ENCODE peak calls at places on chromosomes 4 and X, in eight cellular contexts. One of them, this sample, is unnamed.

GRCh38 chrX:53239474-53239873 is 14.5 kb upstream of the KDM5C start:
- DNase-seq in GM23338: peak; percentile 20
- DNase-seq in HCT116: no peak
- DNase-seq in MM.1S: peak; percentile 11
- DNase-seq in OCI-LY7: peak; percentile 26
- DNase-seq in GM23248: no peak
- DNase-seq in PC-3: peak; percentile 29
- DNase-seq in Karpas-422: peak; percentile 76
- DNase-seq in this sample: no peak

GRCh38 chrX:71432733-71433132 is 66.6 kb downstream of the TAF1 start:
- DNase-seq in GM23338: no peak
- DNase-seq in HCT116: no peak
- DNase-seq in MM.1S: no peak
- DNase-seq in OCI-LY7: no peak
- DNase-seq in GM23248: no peak
- DNase-seq in PC-3: no peak
- DNase-seq in Karpas-422: no peak
- DNase-seq in this sample: no peak

GRCh38 chr4:95256108-95256835 is 292.5 kb downstream of the UNC5C start:
- DNase-seq in GM23338: no peak
- DNase-seq in HCT116: no peak
- DNase-seq in MM.1S: no peak
- DNase-seq in OCI-LY7: no peak
- DNase-seq in GM23248: no peak
- DNase-seq in PC-3: peak; percentile 51
- DNase-seq in Karpas-422: no peak
- DNase-seq in this sample: no peak

GRCh38 chr4:17512973-17513665 is 1.2 kb upstream of the QDPR start:
- DNase-seq in GM23338: no peak
- DNase-seq in HCT116: no peak
- DNase-seq in MM.1S: no peak
- DNase-seq in OCI-LY7: no peak
- DNase-seq in GM23248: no peak
- DNase-seq in PC-3: no peak
- DNase-seq in Karpas-422: no peak
- DNase-seq in this sample: no peak

GRCh38 chr4:146633471-146633800 is 5.3 kb upstream of the POU4F2 start:
- DNase-seq in GM23338: peak; percentile 67
- DNase-seq in HCT116: no peak
- DNase-seq in MM.1S: no peak
- DNase-seq in OCI-LY7: no peak
- DNase-seq in GM23248: no peak
- DNase-seq in PC-3: no peak
- DNase-seq in Karpas-422: no peak
- DNase-seq in this sample: no peak

GRCh38 chr4:1596393-1596792 is 87.7 kb downstream of the FAM53A start:
- DNase-seq in GM23338: peak; percentile 44
- DNase-seq in HCT116: no peak
- DNase-seq in MM.1S: no peak
- DNase-seq in OCI-LY7: no peak
- DNase-seq in GM23248: no peak
- DNase-seq in PC-3: no peak
- DNase-seq in Karpas-422: no peak
- DNase-seq in this sample: no peak

GRCh38 chr4:6727943-6728250 is 11.9 kb downstream of the BLOC1S4 start:
- DNase-seq in GM23338: no peak
- DNase-seq in HCT116: no peak
- DNase-seq in MM.1S: no peak
- DNase-seq in OCI-LY7: no peak
- DNase-seq in GM23248: peak; percentile 8
- DNase-seq in PC-3: no peak
- DNase-seq in Karpas-422: no peak
- DNase-seq in this sample: no peak

GRCh38 chr4:38664704-38665401 is 854 bp downstream of the KLF3 start:
- DNase-seq in GM23338: peak; percentile 60
- DNase-seq in HCT116: no peak
- DNase-seq in MM.1S: peak; percentile 38
- DNase-seq in OCI-LY7: no peak
- DNase-seq in GM23248: peak; percentile 73
- DNase-seq in PC-3: peak; percentile 39
- DNase-seq in Karpas-422: no peak
- DNase-seq in this sample: peak; percentile 87

GRCh38 chr4:151446208-151446607 is 37.2 kb downstream of the FHIP1A start:
- DNase-seq in GM23338: no peak
- DNase-seq in HCT116: no peak
- DNase-seq in MM.1S: no peak
- DNase-seq in OCI-LY7: no peak
- DNase-seq in GM23248: no peak
- DNase-seq in PC-3: no peak
- DNase-seq in Karpas-422: no peak
- DNase-seq in this sample: no peak

GRCh38 chrX:134669378-134670098 is 11.3 kb upstream of the PLAC1 start:
- DNase-seq in GM23338: no peak
- DNase-seq in HCT116: no peak
- DNase-seq in MM.1S: no peak
- DNase-seq in OCI-LY7: no peak
- DNase-seq in GM23248: peak; percentile 93
- DNase-seq in PC-3: peak; percentile 87
- DNase-seq in Karpas-422: no peak
- DNase-seq in this sample: peak; percentile 55

GRCh38 chrX:10098235-10098819 is 58.4 kb upstream of the CLCN4 start:
- DNase-seq in GM23338: no peak
- DNase-seq in HCT116: no peak
- DNase-seq in MM.1S: peak; percentile 83
- DNase-seq in OCI-LY7: peak; percentile 77
- DNase-seq in GM23248: peak; percentile 23
- DNase-seq in PC-3: no peak
- DNase-seq in Karpas-422: peak; percentile 40
- DNase-seq in this sample: no peak

GRCh38 chrX:35919536-35920309 is at the start of gene CFAP47:
- DNase-seq in GM23338: peak; percentile 78
- DNase-seq in HCT116: no peak
- DNase-seq in MM.1S: peak; percentile 79
- DNase-seq in OCI-LY7: no peak
- DNase-seq in GM23248: no peak
- DNase-seq in PC-3: peak; percentile 4
- DNase-seq in Karpas-422: no peak
- DNase-seq in this sample: peak; percentile 73

GRCh38 chr4:166169111-166169510 is 296.1 kb downstream of the TLL1 start:
- DNase-seq in GM23338: peak; percentile 56
- DNase-seq in HCT116: peak; percentile 7
- DNase-seq in MM.1S: peak; percentile 10
- DNase-seq in OCI-LY7: no peak
- DNase-seq in GM23248: peak; percentile 21
- DNase-seq in PC-3: peak; percentile 60
- DNase-seq in Karpas-422: peak; percentile 65
- DNase-seq in this sample: peak; percentile 9

GRCh38 chr4:182015893-182016292 is 227.3 kb upstream of the TENM3 start:
- DNase-seq in GM23338: no peak
- DNase-seq in HCT116: no peak
- DNase-seq in MM.1S: no peak
- DNase-seq in OCI-LY7: no peak
- DNase-seq in GM23248: peak; percentile 45
- DNase-seq in PC-3: no peak
- DNase-seq in Karpas-422: no peak
- DNase-seq in this sample: no peak

GRCh38 chr4:89727236-89727635 is 109.7 kb downstream of the SNCA start:
- DNase-seq in GM23338: no peak
- DNase-seq in HCT116: no peak
- DNase-seq in MM.1S: no peak
- DNase-seq in OCI-LY7: no peak
- DNase-seq in GM23248: no peak
- DNase-seq in PC-3: no peak
- DNase-seq in Karpas-422: no peak
- DNase-seq in this sample: no peak

DNA sequence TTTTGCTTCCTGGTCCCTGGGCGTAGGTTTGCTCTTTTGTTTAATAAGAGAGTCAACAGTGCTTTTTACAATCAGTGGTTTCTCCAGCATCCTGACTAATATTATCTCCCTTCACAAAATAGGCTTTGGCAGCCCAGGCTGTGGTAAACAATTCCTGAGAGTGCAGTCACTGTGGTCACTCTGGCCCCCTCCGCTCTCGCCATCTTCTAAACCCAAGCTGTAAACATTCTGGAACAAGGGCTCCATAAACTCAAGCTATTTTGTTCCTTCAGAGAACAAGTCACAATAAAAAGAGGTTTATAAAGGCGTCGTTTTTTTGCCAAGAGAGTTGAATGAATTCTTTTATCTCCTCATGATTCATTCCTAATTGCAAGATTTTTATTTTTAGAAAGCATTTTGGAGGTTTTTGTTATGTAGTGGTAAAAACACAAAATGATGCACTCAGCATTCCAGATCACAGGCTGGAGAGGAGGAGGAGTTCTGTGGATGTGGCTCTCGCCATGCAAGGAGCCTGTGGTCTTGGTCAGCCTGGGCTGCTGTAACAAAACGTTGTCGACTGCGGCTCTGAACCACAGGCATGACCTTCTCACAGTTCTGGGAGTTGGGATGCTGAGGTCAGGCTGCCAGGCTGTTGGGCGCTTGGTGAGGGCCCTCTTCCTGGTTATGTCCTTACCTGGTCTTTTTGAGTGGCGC is 486.4 kb upstream of the FAT1 start:
- DNase-seq in GM23338: no peak
- DNase-seq in HCT116: no peak
- DNase-seq in MM.1S: no peak
- DNase-seq in OCI-LY7: no peak
- DNase-seq in GM23248: peak; percentile 78
- DNase-seq in PC-3: peak; percentile 83
- DNase-seq in Karpas-422: no peak
- DNase-seq in this sample: peak; percentile 51
- H3K9me2 ChIP-seq in GM23338: no peaks in the 10 kb centered on the region
- H3K9me2 ChIP-seq in HCT116: no peaks in the 10 kb centered on the region
- H3K9me2 ChIP-seq in MM.1S: no peaks in the 10 kb centered on the region
- H3K9me2 ChIP-seq in OCI-LY7: no peaks in the 10 kb centered on the region
- H3K9me2 ChIP-seq in GM23248: no peaks in the 10 kb centered on the region
- H3K9me2 ChIP-seq in PC-3: no peaks in the 10 kb centered on the region
- H3K9me2 ChIP-seq in Karpas-422: no peaks in the 10 kb centered on the region
- H3K9me2 ChIP-seq in this sample: no peaks in the 10 kb centered on the region

GRCh38 chrX:40513012-40513411 is 67.8 kb upstream of the ATP6AP2 start:
- DNase-seq in GM23338: no peak
- DNase-seq in HCT116: no peak
- DNase-seq in MM.1S: no peak
- DNase-seq in OCI-LY7: no peak
- DNase-seq in GM23248: no peak
- DNase-seq in PC-3: no peak
- DNase-seq in Karpas-422: no peak
- DNase-seq in this sample: no peak

GRCh38 chrX:40508560-40508959 is 72.2 kb upstream of the ATP6AP2 start:
- DNase-seq in GM23338: no peak
- DNase-seq in HCT116: no peak
- DNase-seq in MM.1S: no peak
- DNase-seq in OCI-LY7: no peak
- DNase-seq in GM23248: no peak
- DNase-seq in PC-3: no peak
- DNase-seq in Karpas-422: no peak
- DNase-seq in this sample: no peak

GRCh38 chrX:40514376-40514775 is 66.4 kb upstream of the ATP6AP2 start:
- DNase-seq in GM23338: no peak
- DNase-seq in HCT116: no peak
- DNase-seq in MM.1S: no peak
- DNase-seq in OCI-LY7: no peak
- DNase-seq in GM23248: no peak
- DNase-seq in PC-3: peak; percentile 57
- DNase-seq in Karpas-422: no peak
- DNase-seq in this sample: no peak

GRCh38 chrX:40513835-40514234 is 66.9 kb upstream of the ATP6AP2 start:
- DNase-seq in GM23338: no peak
- DNase-seq in HCT116: no peak
- DNase-seq in MM.1S: no peak
- DNase-seq in OCI-LY7: no peak
- DNase-seq in GM23248: no peak
- DNase-seq in PC-3: no peak
- DNase-seq in Karpas-422: no peak
- DNase-seq in this sample: no peak

DNA sequence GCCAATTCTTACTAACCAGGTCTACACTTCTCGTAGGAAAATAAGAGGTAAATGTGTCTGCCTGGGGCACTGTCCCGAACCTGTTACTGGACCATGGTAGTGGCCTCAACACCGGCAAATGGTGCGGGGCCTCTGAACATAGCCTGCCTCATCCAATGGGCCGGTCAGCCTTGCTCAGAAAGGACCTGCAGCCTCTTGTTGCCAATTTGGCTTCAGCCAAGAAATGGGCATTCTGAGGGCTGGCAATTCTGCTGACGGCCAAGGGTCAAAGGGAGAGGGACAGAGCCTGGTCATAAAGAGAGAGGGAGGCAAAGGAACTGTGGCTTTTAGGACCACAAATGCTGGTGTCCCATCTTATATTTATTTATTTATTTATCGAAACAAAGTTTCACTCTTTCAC is 69.5 kb upstream of the ATP6AP2 start:
- DNase-seq in GM23338: no peak
- DNase-seq in HCT116: no peak
- DNase-seq in MM.1S: no peak
- DNase-seq in OCI-LY7: no peak
- DNase-seq in GM23248: no peak
- DNase-seq in PC-3: no peak
- DNase-seq in Karpas-422: no peak
- DNase-seq in this sample: no peak
- H3K9me2 ChIP-seq in GM23338: no peaks in the 10 kb centered on the region
- H3K9me2 ChIP-seq in HCT116: no peaks in the 10 kb centered on the region
- H3K9me2 ChIP-seq in MM.1S: no peaks in the 10 kb centered on the region
- H3K9me2 ChIP-seq in OCI-LY7: no peaks in the 10 kb centered on the region
- H3K9me2 ChIP-seq in GM23248: no peaks in the 10 kb centered on the region
- H3K9me2 ChIP-seq in PC-3: no peaks in the 10 kb centered on the region
- H3K9me2 ChIP-seq in Karpas-422: no peaks in the 10 kb centered on the region
- H3K9me2 ChIP-seq in this sample: no peaks in the 10 kb centered on the region

DNA sequence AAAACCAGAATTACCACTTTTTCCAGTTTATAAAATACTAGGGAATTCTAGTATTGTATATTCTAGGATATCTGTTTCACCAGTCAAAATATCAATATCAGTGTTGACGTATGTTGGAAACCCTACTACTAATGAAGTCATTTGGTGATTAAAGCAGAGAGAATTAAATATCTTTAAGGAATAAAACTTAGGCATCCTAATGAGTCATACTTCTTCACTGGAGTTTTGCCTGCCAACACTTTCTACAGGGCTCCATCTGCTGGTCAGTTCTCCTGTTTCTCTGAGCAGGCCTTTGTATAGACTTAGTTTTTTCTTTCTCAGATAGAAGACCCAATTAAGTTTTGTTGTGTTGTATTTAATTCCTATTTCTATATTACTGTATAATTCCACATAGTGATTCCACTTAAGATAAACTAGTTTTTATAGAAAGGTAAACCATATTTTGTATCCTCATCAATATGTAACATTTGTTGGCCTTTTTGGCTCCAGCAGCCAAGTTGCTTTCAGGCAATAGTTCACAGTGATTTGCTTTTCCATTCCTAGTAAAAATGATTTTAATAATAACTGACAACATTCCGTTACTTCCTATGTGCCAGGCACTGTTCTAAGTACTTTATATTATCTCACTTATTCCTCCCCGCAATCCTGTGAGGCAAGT is 3.5 kb downstream of the AP1AR start:
- DNase-seq in GM23338: peak; percentile 81
- DNase-seq in HCT116: peak; percentile 63
- DNase-seq in MM.1S: peak; percentile 69
- DNase-seq in OCI-LY7: peak; percentile 73
- DNase-seq in GM23248: peak; percentile 94
- DNase-seq in PC-3: peak; percentile 81
- DNase-seq in Karpas-422: peak; percentile 79
- DNase-seq in this sample: peak; percentile 85
- H3K9me2 ChIP-seq in GM23338: no peaks in the 10 kb centered on the region
- H3K9me2 ChIP-seq in HCT116: no peaks in the 10 kb centered on the region
- H3K9me2 ChIP-seq in MM.1S: no peaks in the 10 kb centered on the region
- H3K9me2 ChIP-seq in OCI-LY7: no peaks in the 10 kb centered on the region
- H3K9me2 ChIP-seq in GM23248: no peaks in the 10 kb centered on the region
- H3K9me2 ChIP-seq in PC-3: no peaks in the 10 kb centered on the region
- H3K9me2 ChIP-seq in Karpas-422: no peaks in the 10 kb centered on the region
- H3K9me2 ChIP-seq in this sample: no peaks in the 10 kb centered on the region

GRCh38 chr4:54794033-54794432 is 136.3 kb downstream of the KIT start:
- DNase-seq in GM23338: no peak
- DNase-seq in HCT116: no peak
- DNase-seq in MM.1S: no peak
- DNase-seq in OCI-LY7: no peak
- DNase-seq in GM23248: no peak
- DNase-seq in PC-3: no peak
- DNase-seq in Karpas-422: no peak
- DNase-seq in this sample: no peak
- H3K9me2 ChIP-seq in GM23338: no peaks in the 10 kb centered on the region
- H3K9me2 ChIP-seq in HCT116: no peaks in the 10 kb centered on the region
- H3K9me2 ChIP-seq in MM.1S: no peaks in the 10 kb centered on the region
- H3K9me2 ChIP-seq in OCI-LY7: no peaks in the 10 kb centered on the region
- H3K9me2 ChIP-seq in GM23248: no peaks in the 10 kb centered on the region
- H3K9me2 ChIP-seq in PC-3: no peaks in the 10 kb centered on the region
- H3K9me2 ChIP-seq in Karpas-422: no peaks in the 10 kb centered on the region
- H3K9me2 ChIP-seq in this sample: no peaks in the 10 kb centered on the region